ENCODE peak calls at places on chromosomes 12 and 14, in five cellular contexts. G is neural progenitor cell; F is CD8-positive, alpha-beta memory T cell; R is HCT116; D is prostate gland. O is an unnamed sample.

GRCh38 chr12:71947645-71948105 is 9.0 kb downstream of the TPH2 start:
- DNase-seq in G (peak; percentile 89), F (no peak), R (no peak), D (no peak), O (no peak)

GRCh38 chr12:9064815-9065606 is 50.7 kb downstream of the A2M start:
- DNase-seq in G (peak; percentile 77), F (no peak), R (peak; percentile 71), D (peak; percentile 93), O (peak; percentile 63)

GRCh38 chr12:118311666-118312065 is 61.0 kb downstream of the TAOK3 start:
- DNase-seq in G (no peak), F (no peak), R (no peak), D (no peak), O (no peak)

GRCh38 chr14:50320279-50320678 is 8.2 kb downstream of the DMAC2L start:
- DNase-seq in G (no peak), F (no peak), R (no peak), D (no peak), O (no peak)

GRCh38 chr12:26265606-26266005 is 70.2 kb downstream of the SSPN start:
- DNase-seq in G (no peak), F (no peak), R (no peak), D (no peak), O (no peak)

GRCh38 chr14:58198086-58198485 is 1.9 kb upstream of the ACTR10 start:
- DNase-seq in G (no peak), F (peak; percentile 60), R (no peak), D (no peak), O (no peak)

GRCh38 chr14:72965249-72965648 is 39.0 kb downstream of the DCAF4 start:
- DNase-seq in G (no peak), F (no peak), R (no peak), D (no peak), O (no peak)

GRCh38 chr12:75194250-75194649 is 15.4 kb downstream of the KCNC2 start:
- DNase-seq in G (no peak), F (no peak), R (no peak), D (no peak), O (no peak)

GRCh38 chr12:98397323-98398105 is 117.9 kb upstream of the TMPO start:
- DNase-seq in G (peak; percentile 84), F (peak; percentile 75), R (peak; percentile 80), D (peak; percentile 72), O (no peak)

GRCh38 chr12:81354327-81354932 is 276.6 kb downstream of the ACSS3 start:
- DNase-seq in G (no peak), F (no peak), R (no peak), D (no peak), O (no peak)

GRCh38 chr14:29738950-29739349 is 188.7 kb downstream of the PRKD1 start:
- DNase-seq in G (no peak), F (no peak), R (no peak), D (no peak), O (no peak)

GRCh38 chr12:127162902-127163301 is 1104.1 kb upstream of the TMEM132C start:
- DNase-seq in G (no peak), F (peak; percentile 53), R (no peak), D (no peak), O (no peak)

GRCh38 chr14:35050652-35051051 is 4.6 kb downstream of the FAM177A1 start:
- DNase-seq in G (no peak), F (no peak), R (no peak), D (peak; percentile 21), O (no peak)

GRCh38 chr14:36582011-36582873 is at the start of gene NKX2-8:
- DNase-seq in G (peak; percentile 60), F (no peak), R (peak; percentile 21), D (no peak), O (no peak)

DNA sequence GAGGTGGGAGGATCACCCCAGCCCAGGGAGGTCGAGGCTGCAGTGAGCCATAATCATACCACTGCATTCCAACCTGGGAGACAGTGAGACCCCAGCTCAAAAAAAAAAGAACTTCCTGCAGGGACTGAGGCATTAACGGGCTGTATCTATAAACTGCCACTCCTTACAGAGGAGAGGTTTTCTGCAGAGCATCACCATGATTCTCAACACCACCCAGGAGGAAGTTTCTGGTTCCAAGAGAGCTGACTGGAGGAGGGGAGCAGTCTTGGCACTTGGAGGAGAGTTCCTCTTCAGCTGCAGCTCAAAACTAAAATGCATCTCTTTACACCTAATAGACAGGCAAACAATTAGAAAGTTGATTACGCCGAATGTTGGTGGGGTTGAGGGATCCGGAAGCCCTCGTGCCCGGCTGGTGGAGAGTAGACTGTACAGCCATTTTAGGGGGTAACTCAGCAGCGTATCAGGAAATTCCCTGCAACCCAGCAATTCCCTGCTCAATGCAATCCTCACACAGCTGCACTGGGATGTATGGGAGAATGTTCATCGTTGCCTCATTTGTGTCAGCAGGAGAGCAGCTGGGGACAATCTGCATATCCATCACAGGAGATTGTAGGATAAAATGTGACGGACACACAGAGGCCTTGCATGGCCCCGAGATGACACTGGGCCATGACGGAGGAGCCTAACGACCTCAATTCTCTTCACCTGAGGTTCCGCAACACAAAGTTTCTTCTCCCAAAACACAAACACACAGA is 36.6 kb downstream of the ACTN1 start:
- DNase-seq in G (no peak), F (no peak), R (no peak), D (no peak), O (no peak)
- H3K4me3 ChIP-seq in G (no peak overlapping the region), F (no peak overlapping the region), R (no peak overlapping the region), D (no peak overlapping the region), O (no peak overlapping the region)

GRCh38 chr14:77177623-77178185 is 3.9 kb upstream of the TMEM63C start:
- DNase-seq in G (no peak), F (no peak), R (no peak), D (no peak), O (no peak)
- H3K27me3 ChIP-seq in G (peaks cover 7% of the 10 kb centered on the region), F (peaks cover 3% of the 10 kb centered on the region), R (no peaks in the 10 kb centered on the region), D (no peaks in the 10 kb centered on the region), O (no peaks in the 10 kb centered on the region)

DNA sequence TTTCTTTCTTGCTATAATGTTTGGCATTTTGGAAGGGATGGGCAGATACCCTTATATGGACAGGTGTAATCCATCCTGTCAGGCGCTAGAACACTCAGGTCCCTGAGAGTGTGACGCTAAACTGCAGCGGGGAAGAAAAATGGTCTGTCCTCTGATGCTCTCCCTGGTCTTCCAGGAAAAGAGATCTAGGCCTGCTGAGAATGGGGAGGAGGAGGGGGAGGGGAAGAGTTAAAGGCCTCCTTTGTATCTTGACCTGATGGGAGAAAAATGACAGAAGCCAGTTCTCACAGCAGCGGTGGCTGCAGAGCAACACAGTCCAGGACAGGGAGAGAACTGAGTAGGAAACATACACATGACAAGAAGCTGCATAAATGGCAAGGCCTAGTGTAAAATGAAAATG is 61.1 kb downstream of the RPS6KA5 start:
- DNase-seq in G (peak; percentile 38), F (no peak), R (no peak), D (no peak), O (no peak)
- H3K4me3 ChIP-seq in G (no peak overlapping the region), F (no peak overlapping the region), R (no peak overlapping the region), D (no peak overlapping the region), O (no peak overlapping the region)

GRCh38 chr14:92317511-92317910 is 5.5 kb upstream of the SLC24A4 start:
- DNase-seq in G (no peak), F (no peak), R (no peak), D (no peak), O (no peak)
- H3K27me3 ChIP-seq in G (peaks cover 40% of the 10 kb centered on the region), F (peaks cover 10% of the 10 kb centered on the region), R (no peaks in the 10 kb centered on the region), D (peaks cover 2% of the 10 kb centered on the region), O (peaks cover 20% of the 10 kb centered on the region)

GRCh38 chr12:32254260-32254659 is 145.1 kb upstream of the FGD4 start:
- DNase-seq in G (no peak), F (no peak), R (no peak), D (no peak), O (no peak)
- H3K4me3 ChIP-seq in G (no peak overlapping the region), F (no peak overlapping the region), R (no peak overlapping the region), D (no peak overlapping the region), O (no peak overlapping the region)

GRCh38 chr12:123038486-123038885 is 58.0 kb downstream of the ARL6IP4 start:
- DNase-seq in G (no peak), F (no peak), R (no peak), D (no peak), O (no peak)
- H3K27me3 ChIP-seq in G (no peaks in the 10 kb centered on the region), F (no peaks in the 10 kb centered on the region), R (no peaks in the 10 kb centered on the region), D (no peaks in the 10 kb centered on the region), O (no peaks in the 10 kb centered on the region)

GRCh38 chr14:103530831-103531230 is 1.8 kb downstream of the TRMT61A start:
- DNase-seq in G (no peak), F (no peak), R (no peak), D (no peak), O (no peak)

GRCh38 chr14:103528512-103529382 is at the start of gene TRMT61A:
- DNase-seq in G (peak; percentile 93), F (peak; percentile 73), R (peak; percentile 62), D (peak; percentile 92), O (no peak)

GRCh38 chr14:103531421-103532215 is 2.6 kb downstream of the TRMT61A start:
- DNase-seq in G (no peak), F (no peak), R (no peak), D (no peak), O (no peak)

GRCh38 chr14:103529383-103530365 is 678 bp downstream of the TRMT61A start:
- DNase-seq in G (no peak), F (no peak), R (no peak), D (no peak), O (no peak)

DNA sequence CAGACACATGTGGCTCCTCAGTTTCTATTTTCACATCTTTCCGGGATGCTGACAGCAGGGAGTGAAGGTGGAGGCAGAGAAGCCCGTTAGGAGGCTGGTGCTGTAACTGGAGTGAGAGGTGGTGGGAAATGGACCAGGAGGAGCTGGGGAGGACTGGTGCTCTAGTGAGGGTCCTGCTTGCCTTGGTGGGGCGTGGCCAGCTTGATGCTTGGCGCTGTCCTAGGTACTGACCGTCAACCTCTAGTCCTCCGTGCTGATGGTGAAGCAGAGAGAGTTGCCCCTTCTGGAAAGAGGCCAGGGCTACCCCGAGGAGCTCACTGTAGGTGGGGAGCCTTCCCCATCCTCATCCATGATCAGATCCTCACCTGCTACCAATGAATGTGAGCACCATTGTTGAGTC is 1.4 kb downstream of the TRMT61A start:
- DNase-seq in G (peak; percentile 89), F (no peak), R (no peak), D (no peak), O (no peak)
- H3K4me3 ChIP-seq in G (peak overlapping the region; percentile 88), F (peak overlapping the region; percentile 98), R (peak overlapping the region; percentile 97), D (no peak overlapping the region), O (no peak overlapping the region)

O was measured in RWPE2.